ENCODE peak calls at places on chromosomes 6 and 20, in nine cellular contexts. L is ovary, C is Peyer's patch, R is K562, I is adrenal gland, Y is prostate gland, W is A549, P is upper lobe of left lung, A is body of pancreas. J is an unnamed sample. For H3K4me1, the result is how much of the 10 kb centered on the place peaks cover.

GRCh38 chr6:1839315-1839714 is 229.6 kb downstream of the FOXC1 start:
- DNase-seq in L (no peak), C (no peak), R (no peak), I (no peak), Y (no peak), W (no peak), P (no peak), A (no peak), J (no peak)

GRCh38 chr6:41780623-41781301 is at the start of gene PRICKLE4:
- DNase-seq in L (peak), C (no peak), R (peak), I (peak), Y (peak), W (peak), P (peak), A (peak), J (peak)

GRCh38 chr6:82396964-82397761 is 33.5 kb downstream of the TPBG start:
- DNase-seq in L (no peak), C (no peak), R (no peak), I (no peak), Y (no peak), W (peak), P (no peak), A (no peak), J (no peak)

GRCh38 chr20:25439328-25439727 is 31.9 kb downstream of the GINS1 start:
- DNase-seq in L (no peak), C (no peak), R (no peak), I (no peak), Y (no peak), W (no peak), P (no peak), A (no peak), J (no peak)

GRCh38 chr20:47681977-47682812 is 103.1 kb downstream of the SULF2 start:
- DNase-seq in L (peak), C (no peak), R (no peak), I (peak), Y (no peak), W (peak), P (peak), A (peak), J (peak)

GRCh38 chr6:45900808-45901752 is 114.6 kb downstream of the CLIC5 start:
- DNase-seq in L (no peak), C (no peak), R (no peak), I (no peak), Y (no peak), W (no peak), P (no peak), A (no peak), J (no peak)

GRCh38 chr6:149325648-149326236 is 8.2 kb downstream of the TAB2 start:
- DNase-seq in L (no peak), C (no peak), R (no peak), I (no peak), Y (no peak), W (no peak), P (no peak), A (no peak), J (no peak)

GRCh38 chr6:82711992-82712788 is 348.6 kb downstream of the TPBG start:
- DNase-seq in L (no peak), C (no peak), R (no peak), I (no peak), Y (no peak), W (no peak), P (no peak), A (peak), J (no peak)

GRCh38 chr6:44738652-44739141 is 351.2 kb downstream of the CDC5L start:
- DNase-seq in L (no peak), C (no peak), R (no peak), I (peak), Y (no peak), W (peak), P (no peak), A (no peak), J (no peak)

GRCh38 chr6:74671558-74672025 is 534.3 kb downstream of the COL12A1 start:
- DNase-seq in L (no peak), C (no peak), R (no peak), I (no peak), Y (no peak), W (no peak), P (no peak), A (no peak), J (no peak)

DNA sequence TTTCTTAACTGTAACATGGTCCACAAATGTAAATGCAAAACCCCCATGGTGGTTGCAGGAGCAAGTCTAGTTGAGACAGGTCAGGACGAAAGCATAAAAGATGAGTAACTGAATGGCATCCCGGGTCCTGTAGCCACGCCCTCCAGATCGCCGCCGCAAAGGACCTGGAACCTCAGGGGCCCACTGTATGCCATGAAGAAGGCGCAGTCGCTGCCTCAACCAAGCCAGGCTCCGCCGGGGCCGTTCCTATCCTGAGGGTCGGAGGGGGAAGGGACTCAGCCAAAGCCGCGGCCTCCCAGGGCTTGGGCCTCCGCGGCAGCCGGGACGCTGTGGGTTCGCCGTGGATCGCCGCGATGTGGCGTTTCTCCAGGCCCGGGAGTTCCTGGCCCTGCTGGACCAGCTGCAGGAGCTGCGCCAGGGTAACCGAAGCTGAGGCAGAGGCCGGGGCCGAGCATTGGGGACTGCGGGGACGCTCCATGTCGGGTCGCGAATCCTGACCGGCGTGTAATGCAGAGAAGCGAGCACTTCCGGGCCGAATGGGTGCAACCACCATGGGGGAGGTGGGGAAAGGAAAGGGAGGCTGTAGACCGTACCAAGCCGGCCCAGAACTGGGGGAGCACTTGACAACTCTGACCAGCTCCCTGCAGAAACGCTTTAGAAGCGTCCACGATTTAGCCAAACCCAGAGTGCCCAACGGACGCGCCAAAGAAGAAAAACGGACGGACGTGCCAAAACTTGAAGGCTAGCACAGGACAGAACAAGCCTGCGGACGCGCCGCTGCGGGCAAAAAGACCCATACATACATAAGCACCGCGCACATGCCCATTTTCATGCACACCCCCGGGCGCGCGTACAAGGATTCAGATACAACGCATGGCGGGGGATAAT is 11.1 kb downstream of the RPL7L1 start:
- DNase-seq in L (peak), C (peak), R (peak), I (peak), Y (peak), W (peak), P (peak), A (peak), J (peak)
- TF ChIP-seq POLR2A in L (no peak), C (peak), R (peak), I (peak), Y (peak), W (peak), P (no peak), A (peak), J (peak)

DNA sequence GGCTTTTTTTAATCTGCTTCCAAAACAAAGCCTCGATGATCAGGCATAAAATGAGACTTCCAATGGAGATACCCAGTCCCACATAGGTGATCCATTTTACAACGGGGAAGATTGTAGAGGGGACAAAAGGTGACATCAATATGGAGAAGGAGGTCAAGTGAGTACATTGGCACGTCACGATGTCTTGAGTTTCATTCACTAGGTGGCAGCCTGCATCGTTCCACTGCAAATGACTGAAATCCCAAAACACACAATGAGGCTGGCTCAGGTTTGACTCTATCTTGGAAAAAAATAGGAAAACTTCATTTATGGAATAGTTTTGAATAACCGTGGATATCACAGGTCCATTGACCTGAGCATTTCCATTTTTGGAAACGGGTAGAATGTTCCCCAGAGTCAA is 32.5 kb downstream of the ADGRF1 start:
- DNase-seq in L (no peak), C (no peak), R (no peak), I (no peak), Y (no peak), W (no peak), P (no peak), A (no peak), J (no peak)
- H3K4me1 ChIP-seq in L (under half), C (under half), R (under half), I (under half), Y (under half), W (under half), P (under half), A (under half), J (under half)

GRCh38 chr20:63538204-63539091 is 1.3 kb upstream of the PTK6 start:
- DNase-seq in L (no peak), C (no peak), R (no peak), I (no peak), Y (peak), W (no peak), P (peak), A (peak), J (peak)
- TF ChIP-seq POLR2A in L (no peak), C (no peak), R (no peak), I (no peak), Y (no peak), W (no peak), P (no peak), A (no peak), J (no peak)

DNA sequence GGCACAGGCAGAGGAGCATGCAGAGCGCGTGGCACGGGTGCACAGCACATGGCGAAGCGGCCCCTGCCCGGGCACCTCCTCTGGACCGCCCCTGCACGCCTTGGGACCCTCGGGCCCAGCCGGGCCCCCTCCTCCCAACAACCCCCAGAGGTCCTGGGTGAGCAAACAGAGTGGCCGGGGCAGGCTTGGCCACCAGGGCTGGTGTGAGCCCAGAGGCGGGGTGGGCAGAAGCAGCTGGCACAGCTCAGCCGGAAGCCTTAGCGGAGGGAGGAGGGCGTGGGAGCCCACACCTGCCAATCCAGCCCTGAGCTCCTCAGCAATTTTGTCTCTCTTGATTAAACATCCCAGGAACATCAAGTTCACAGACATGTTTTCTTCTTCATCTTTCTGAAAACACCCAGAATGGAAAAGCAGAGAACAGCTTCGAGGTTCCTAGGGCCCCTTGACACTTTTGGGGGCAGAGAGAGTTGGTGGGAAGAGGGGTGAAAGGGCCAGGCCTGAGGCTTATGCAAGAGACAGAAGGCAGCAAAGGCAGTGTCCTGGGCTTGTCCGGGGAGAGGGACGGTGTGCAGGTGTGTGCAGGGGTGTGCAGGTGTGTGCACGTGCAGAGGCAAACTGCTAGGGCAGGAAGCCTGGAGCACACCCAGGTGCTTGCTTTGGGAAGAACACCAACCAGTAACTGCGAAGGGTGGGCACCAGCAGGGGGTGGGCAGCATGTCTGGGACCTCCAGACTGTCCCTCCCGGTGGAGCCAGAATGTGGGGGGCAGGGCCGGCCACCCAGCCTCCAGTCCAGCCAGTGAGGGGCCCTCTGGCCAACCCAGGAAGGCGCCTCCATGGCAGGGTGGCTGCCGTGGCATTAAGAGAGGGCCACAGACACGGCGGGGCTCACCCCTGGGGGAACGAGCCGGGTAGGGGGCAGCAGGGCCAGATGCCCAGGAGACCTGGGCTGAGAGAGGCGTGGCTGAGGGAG is 4.8 kb downstream of the HRH3 start:
- DNase-seq in L (no peak), C (no peak), R (no peak), I (no peak), Y (peak), W (no peak), P (no peak), A (no peak), J (no peak)
- H3K4me1 ChIP-seq in L (under half), C (under half), R (half or more), I (under half), Y (under half), W (under half), P (under half), A (under half), J (under half)

DNA sequence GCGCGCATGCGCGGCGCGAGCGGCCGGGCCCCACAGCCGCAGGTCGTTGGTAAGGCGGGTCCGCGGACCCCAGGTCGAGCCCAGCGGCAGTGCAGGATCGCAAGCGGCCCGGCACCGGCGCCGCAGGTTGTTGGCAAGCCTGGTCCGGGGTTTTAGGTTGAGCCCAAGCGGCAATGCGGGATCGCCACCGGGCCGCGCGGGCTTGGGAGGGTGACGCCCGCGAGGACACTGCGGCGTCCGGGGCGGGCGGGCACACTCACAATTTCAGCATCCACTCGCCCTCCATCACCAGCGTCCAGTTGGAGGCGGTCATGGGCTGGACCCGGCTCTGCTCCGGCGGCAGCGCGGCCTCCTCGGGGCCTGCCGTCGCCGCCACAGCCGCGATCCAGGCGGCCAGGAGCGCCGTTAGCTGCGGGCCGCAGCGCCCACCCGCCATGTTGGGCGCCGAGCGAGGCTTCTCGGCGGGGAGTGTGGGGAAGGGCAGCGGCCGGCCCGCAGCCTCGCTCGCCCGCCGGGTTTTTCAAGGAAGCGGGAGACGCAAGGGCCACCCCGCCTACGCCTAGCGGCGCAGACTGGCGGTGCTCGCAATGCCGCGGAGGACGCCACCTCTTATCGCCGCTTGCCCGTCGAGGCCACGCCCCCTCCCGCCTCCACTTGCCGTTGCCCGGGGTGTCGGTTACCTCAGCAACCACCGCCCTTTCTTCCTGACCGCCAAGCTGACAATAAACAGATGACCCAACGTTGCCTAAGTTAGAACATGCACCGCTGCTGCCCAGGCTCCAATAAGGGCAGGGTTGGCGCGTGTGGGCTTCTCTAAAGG is at the start of gene TMX4:
- DNase-seq in L (peak), C (peak), R (peak), I (peak), Y (peak), W (peak), P (peak), A (peak), J (peak)
- TF ChIP-seq POLR2A in L (peak), C (peak), R (peak), I (peak), Y (peak), W (peak), P (peak), A (peak), J (peak)

GRCh38 chr20:32786059-32786760 is 24.0 kb downstream of the DNMT3B start:
- DNase-seq in L (no peak), C (no peak), R (no peak), I (no peak), Y (no peak), W (no peak), P (no peak), A (no peak), J (no peak)
- H3K4me1 ChIP-seq in L (under half), C (under half), R (under half), I (under half), Y (under half), W (under half), P (under half), A (under half), J (under half)

DNA sequence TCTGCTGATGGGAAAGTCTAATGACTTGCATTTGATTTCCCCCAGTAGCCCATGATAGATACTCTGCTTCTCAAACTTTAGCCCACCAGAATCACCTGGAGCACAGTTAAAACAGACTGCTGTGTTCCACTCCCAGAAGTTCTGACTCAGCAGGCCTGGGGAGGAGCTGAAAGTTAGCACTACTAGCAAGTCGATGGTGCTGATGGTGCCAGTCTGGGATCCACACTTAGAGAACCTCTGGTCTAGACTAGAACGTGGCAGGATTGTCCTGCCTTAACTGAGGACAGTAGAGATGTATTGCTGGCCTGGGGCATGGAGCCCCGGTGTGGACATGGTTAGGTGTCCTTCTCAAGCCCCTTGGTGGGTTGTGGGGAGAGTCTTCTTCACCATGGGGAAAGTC is 8.7 kb downstream of the TOX2 start:
- DNase-seq in L (no peak), C (no peak), R (no peak), I (no peak), Y (no peak), W (no peak), P (no peak), A (no peak), J (no peak)
- TF ChIP-seq POLR2A in L (no peak), C (no peak), R (no peak), I (no peak), Y (no peak), W (no peak), P (no peak), A (no peak), J (no peak)

DNA sequence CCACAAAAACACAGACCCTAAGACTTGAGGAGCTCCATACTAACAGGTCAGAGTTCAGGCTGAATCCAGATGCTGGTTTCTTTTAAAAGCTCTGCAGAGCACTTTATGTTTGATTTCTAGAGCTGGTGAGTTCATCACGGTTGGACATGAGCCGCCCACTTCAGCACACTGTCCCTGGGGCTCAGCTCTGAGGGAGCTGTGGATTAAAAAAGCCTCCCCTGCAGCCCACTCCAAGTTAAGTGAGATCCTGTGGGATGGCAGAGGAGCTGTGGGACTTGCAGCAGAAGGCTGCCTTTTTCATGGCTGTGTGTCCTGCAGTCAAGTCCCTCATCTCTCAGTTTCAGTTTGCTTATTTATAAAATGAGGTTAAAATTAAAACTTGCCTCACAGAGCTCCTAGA is 110.5 kb downstream of the FOXO3 start:
- DNase-seq in L (no peak), C (no peak), R (no peak), I (no peak), Y (no peak), W (no peak), P (no peak), A (no peak), J (no peak)
- H3K4me1 ChIP-seq in L (under half), C (half or more), R (under half), I (under half), Y (under half), W (under half), P (half or more), A (half or more), J (half or more)

GRCh38 chr6:53142810-53143209 is 5.8 kb downstream of the GCM1 start:
- DNase-seq in L (no peak), C (no peak), R (no peak), I (no peak), Y (no peak), W (no peak), P (no peak), A (no peak), J (no peak)
- TF ChIP-seq POLR2A in L (no peak), C (no peak), R (no peak), I (no peak), Y (no peak), W (no peak), P (no peak), A (no peak), J (no peak)

GRCh38 chr6:3372184-3372846 is 84.5 kb downstream of the SLC22A23 start:
- DNase-seq in L (no peak), C (no peak), R (peak), I (no peak), Y (no peak), W (no peak), P (no peak), A (no peak), J (no peak)
- H3K4me1 ChIP-seq in L (under half), C (under half), R (under half), I (under half), Y (under half), W (under half), P (under half), A (under half), J (under half)